ENCODE peak calls at places on chromosomes 1 and 21, in six cellular contexts. One of them, this sample, is unnamed.

GRCh38 chr1:108316545-108316944 is 72.7 kb upstream of the NBPF4 start:
- DNase-seq in NCI-H1417: no peak
- DNase-seq in omental fat pad: no peak
- DNase-seq in left kidney: no peak
- DNase-seq in fibroblast of pulmonary artery: peak
- DNase-seq in activated naive CD8-positive, alpha-beta T cell treated with anti-CD3 and anti-CD28 coated beads, Interleukin-2, amount 50 U/mL, for 16 hours: no peak
- DNase-seq in this sample: no peak

GRCh38 chr1:27179373-27179772 is 24.4 kb upstream of the SLC9A1 start:
- DNase-seq in omental fat pad: no peak
- DNase-seq in fibroblast of pulmonary artery: peak
- DNase-seq in left kidney: no peak
- DNase-seq in NCI-H1417: no peak
- DNase-seq in activated naive CD8-positive, alpha-beta T cell treated with anti-CD3 and anti-CD28 coated beads, Interleukin-2, amount 50 U/mL, for 16 hours: no peak
- DNase-seq in this sample: no peak

GRCh38 chr1:53740621-53741105 is 1.7 kb upstream of the GLIS1 start:
- DNase-seq in activated naive CD8-positive, alpha-beta T cell treated with anti-CD3 and anti-CD28 coated beads, Interleukin-2, amount 50 U/mL, for 16 hours: no peak
- DNase-seq in fibroblast of pulmonary artery: peak
- DNase-seq in left kidney: no peak
- DNase-seq in NCI-H1417: no peak
- DNase-seq in omental fat pad: no peak
- DNase-seq in this sample: no peak

GRCh38 chr1:18284750-18285532 is 177.3 kb downstream of the IGSF21 start:
- DNase-seq in omental fat pad: no peak
- DNase-seq in activated naive CD8-positive, alpha-beta T cell treated with anti-CD3 and anti-CD28 coated beads, Interleukin-2, amount 50 U/mL, for 16 hours: no peak
- DNase-seq in left kidney: peak
- DNase-seq in fibroblast of pulmonary artery: no peak
- DNase-seq in NCI-H1417: no peak
- DNase-seq in this sample: peak

GRCh38 chr1:246959944-246960693 is 28.4 kb upstream of the AHCTF1 start:
- DNase-seq in activated naive CD8-positive, alpha-beta T cell treated with anti-CD3 and anti-CD28 coated beads, Interleukin-2, amount 50 U/mL, for 16 hours: no peak
- DNase-seq in fibroblast of pulmonary artery: peak
- DNase-seq in left kidney: no peak
- DNase-seq in NCI-H1417: no peak
- DNase-seq in omental fat pad: no peak
- DNase-seq in this sample: no peak

GRCh38 chr1:225653463-225654276 is 747 bp upstream of the ENAH start:
- DNase-seq in left kidney: peak
- DNase-seq in NCI-H1417: peak
- DNase-seq in fibroblast of pulmonary artery: peak
- DNase-seq in omental fat pad: peak
- DNase-seq in activated naive CD8-positive, alpha-beta T cell treated with anti-CD3 and anti-CD28 coated beads, Interleukin-2, amount 50 U/mL, for 16 hours: no peak
- DNase-seq in this sample: peak

GRCh38 chr1:57623791-57624538 is 200.1 kb upstream of the DAB1 start:
- DNase-seq in activated naive CD8-positive, alpha-beta T cell treated with anti-CD3 and anti-CD28 coated beads, Interleukin-2, amount 50 U/mL, for 16 hours: no peak
- DNase-seq in NCI-H1417: no peak
- DNase-seq in left kidney: peak
- DNase-seq in fibroblast of pulmonary artery: no peak
- DNase-seq in omental fat pad: no peak
- DNase-seq in this sample: no peak

GRCh38 chr1:26353210-26353859 is 595 bp downstream of the CRYBG2 start:
- DNase-seq in left kidney: no peak
- DNase-seq in activated naive CD8-positive, alpha-beta T cell treated with anti-CD3 and anti-CD28 coated beads, Interleukin-2, amount 50 U/mL, for 16 hours: no peak
- DNase-seq in omental fat pad: no peak
- DNase-seq in NCI-H1417: peak
- DNase-seq in fibroblast of pulmonary artery: no peak
- DNase-seq in this sample: no peak

GRCh38 chr1:55519937-55520683 is 304.9 kb upstream of the USP24 start:
- DNase-seq in left kidney: peak
- DNase-seq in omental fat pad: no peak
- DNase-seq in NCI-H1417: no peak
- DNase-seq in activated naive CD8-positive, alpha-beta T cell treated with anti-CD3 and anti-CD28 coated beads, Interleukin-2, amount 50 U/mL, for 16 hours: no peak
- DNase-seq in fibroblast of pulmonary artery: no peak
- DNase-seq in this sample: no peak

GRCh38 chr1:172898866-172899265 is 151.9 kb downstream of the TNFSF18 start:
- DNase-seq in fibroblast of pulmonary artery: peak
- DNase-seq in left kidney: no peak
- DNase-seq in NCI-H1417: no peak
- DNase-seq in activated naive CD8-positive, alpha-beta T cell treated with anti-CD3 and anti-CD28 coated beads, Interleukin-2, amount 50 U/mL, for 16 hours: no peak
- DNase-seq in omental fat pad: no peak
- DNase-seq in this sample: no peak

GRCh38 chr1:24540051-24540905 is 15.6 kb upstream of the NCMAP start:
- DNase-seq in activated naive CD8-positive, alpha-beta T cell treated with anti-CD3 and anti-CD28 coated beads, Interleukin-2, amount 50 U/mL, for 16 hours: no peak
- DNase-seq in omental fat pad: no peak
- DNase-seq in left kidney: no peak
- DNase-seq in fibroblast of pulmonary artery: no peak
- DNase-seq in NCI-H1417: no peak
- DNase-seq in this sample: no peak

GRCh38 chr1:37673920-37674319 is 18.4 kb upstream of the CDCA8 start:
- DNase-seq in fibroblast of pulmonary artery: no peak
- DNase-seq in NCI-H1417: no peak
- DNase-seq in omental fat pad: no peak
- DNase-seq in left kidney: no peak
- DNase-seq in activated naive CD8-positive, alpha-beta T cell treated with anti-CD3 and anti-CD28 coated beads, Interleukin-2, amount 50 U/mL, for 16 hours: no peak
- DNase-seq in this sample: no peak

GRCh38 chr1:75233302-75233929 is 99.2 kb downstream of the LHX8 start:
- DNase-seq in fibroblast of pulmonary artery: peak
- DNase-seq in activated naive CD8-positive, alpha-beta T cell treated with anti-CD3 and anti-CD28 coated beads, Interleukin-2, amount 50 U/mL, for 16 hours: no peak
- DNase-seq in omental fat pad: no peak
- DNase-seq in left kidney: peak
- DNase-seq in NCI-H1417: peak
- DNase-seq in this sample: peak

GRCh38 chr1:170445096-170445495 is 86.9 kb upstream of the GORAB start:
- DNase-seq in NCI-H1417: no peak
- DNase-seq in omental fat pad: no peak
- DNase-seq in fibroblast of pulmonary artery: peak
- DNase-seq in activated naive CD8-positive, alpha-beta T cell treated with anti-CD3 and anti-CD28 coated beads, Interleukin-2, amount 50 U/mL, for 16 hours: no peak
- DNase-seq in left kidney: no peak
- DNase-seq in this sample: no peak

GRCh38 chr1:102742426-102742825 is 365.9 kb downstream of the COL11A1 start:
- DNase-seq in left kidney: no peak
- DNase-seq in activated naive CD8-positive, alpha-beta T cell treated with anti-CD3 and anti-CD28 coated beads, Interleukin-2, amount 50 U/mL, for 16 hours: no peak
- DNase-seq in NCI-H1417: no peak
- DNase-seq in fibroblast of pulmonary artery: peak
- DNase-seq in omental fat pad: no peak
- DNase-seq in this sample: no peak

GRCh38 chr1:204417231-204417997 is 5.8 kb upstream of the PPP1R15B start:
- DNase-seq in NCI-H1417: no peak
- DNase-seq in omental fat pad: no peak
- DNase-seq in activated naive CD8-positive, alpha-beta T cell treated with anti-CD3 and anti-CD28 coated beads, Interleukin-2, amount 50 U/mL, for 16 hours: no peak
- DNase-seq in fibroblast of pulmonary artery: peak
- DNase-seq in left kidney: peak
- DNase-seq in this sample: no peak

GRCh38 chr1:230169454-230170152 is 102.6 kb downstream of the GALNT2 start:
- DNase-seq in activated naive CD8-positive, alpha-beta T cell treated with anti-CD3 and anti-CD28 coated beads, Interleukin-2, amount 50 U/mL, for 16 hours: no peak
- DNase-seq in fibroblast of pulmonary artery: no peak
- DNase-seq in left kidney: no peak
- DNase-seq in NCI-H1417: no peak
- DNase-seq in omental fat pad: no peak
- DNase-seq in this sample: no peak

GRCh38 chr1:2320001-2320400 is 71.4 kb downstream of the MORN1 start:
- DNase-seq in fibroblast of pulmonary artery: no peak
- DNase-seq in activated naive CD8-positive, alpha-beta T cell treated with anti-CD3 and anti-CD28 coated beads, Interleukin-2, amount 50 U/mL, for 16 hours: no peak
- DNase-seq in left kidney: peak
- DNase-seq in omental fat pad: no peak
- DNase-seq in NCI-H1417: no peak
- DNase-seq in this sample: no peak

GRCh38 chr21:42300956-42301355 is 14.3 kb downstream of the TFF3 start:
- DNase-seq in left kidney: no peak
- DNase-seq in fibroblast of pulmonary artery: no peak
- DNase-seq in activated naive CD8-positive, alpha-beta T cell treated with anti-CD3 and anti-CD28 coated beads, Interleukin-2, amount 50 U/mL, for 16 hours: no peak
- DNase-seq in omental fat pad: no peak
- DNase-seq in NCI-H1417: no peak
- DNase-seq in this sample: no peak